ENCODE peak calls at places on chromosomes 6 and 20, in ten cellular contexts. F is esophagus squamous epithelium; C is GM23248; L is upper lobe of right lung; M is CD8-positive, alpha-beta T cell; O is CD8-positive, alpha-beta memory T cell; I is neuronal stem cell; X is ascending aorta; Z is body of pancreas; G is Peyer's patch. R is an unnamed sample. For H3K4me1 and H3K9me3, the result is how much of the 10 kb centered on the place peaks cover.

GRCh38 chr6:158040051-158040803 is 58.6 kb downstream of the SYNJ2 start:
- DNase-seq in L (peak), C (peak), I (no peak), M (no peak), Z (no peak), O (no peak), G (no peak), F (no peak), X (no peak), R (peak)

GRCh38 chr6:107655245-107655644 is 165.3 kb downstream of the SOBP start:
- DNase-seq in C (peak), X (no peak), G (no peak), O (no peak), M (no peak), Z (no peak), I (peak), L (no peak), F (no peak), R (no peak)

GRCh38 chr6:106411034-106411433 is 50.5 kb downstream of the CRYBG1 start:
- DNase-seq in Z (no peak), G (no peak), C (no peak), L (no peak), I (no peak), F (no peak), M (no peak), X (no peak), O (no peak), R (peak)

GRCh38 chr6:129009856-129010255 is 126.9 kb downstream of the LAMA2 start:
- DNase-seq in I (no peak), X (no peak), O (no peak), C (no peak), Z (no peak), L (no peak), F (no peak), G (no peak), M (no peak), R (no peak)

GRCh38 chr6:16146527-16146955 is 17.7 kb downstream of the MYLIP start:
- DNase-seq in C (peak), L (no peak), O (no peak), G (no peak), F (no peak), Z (no peak), M (no peak), X (no peak), I (no peak), R (peak)

GRCh38 chr6:113936093-113936934 is 34.6 kb downstream of the HDAC2 start:
- DNase-seq in Z (no peak), X (no peak), I (peak), F (no peak), C (peak), G (no peak), L (no peak), M (no peak), O (no peak), R (peak)

GRCh38 chr6:130324657-130325056 is 41.2 kb upstream of the TMEM200A start:
- DNase-seq in C (peak), M (no peak), G (no peak), X (no peak), O (no peak), Z (no peak), L (no peak), I (no peak), F (no peak), R (no peak)

GRCh38 chr6:133286765-133287164 is 45.6 kb downstream of the EYA4 start:
- DNase-seq in M (no peak), F (no peak), L (no peak), X (no peak), I (no peak), G (no peak), C (peak), O (no peak), Z (no peak), R (no peak)

GRCh38 chr6:147564556-147564955 is 56.1 kb downstream of the SAMD5 start:
- DNase-seq in L (no peak), F (no peak), O (no peak), C (peak), I (no peak), M (no peak), G (no peak), X (no peak), Z (no peak), R (no peak)

GRCh38 chr6:82097676-82098075 is 149.9 kb downstream of the IBTK start:
- DNase-seq in I (no peak), F (no peak), X (no peak), C (no peak), O (no peak), Z (no peak), M (no peak), G (no peak), L (no peak), R (no peak)

GRCh38 chr6:24332306-24332705 is 25.6 kb downstream of the DCDC2 start:
- DNase-seq in F (no peak), C (peak), G (no peak), I (no peak), M (no peak), O (no peak), Z (no peak), X (no peak), L (no peak), R (no peak)

GRCh38 chr6:2086328-2087008 is 158.9 kb downstream of the GMDS start:
- DNase-seq in M (no peak), F (no peak), I (no peak), O (no peak), X (no peak), G (no peak), C (peak), Z (no peak), L (no peak), R (no peak)

GRCh38 chr6:5379647-5380242 is 118.4 kb downstream of the FARS2 start:
- DNase-seq in Z (no peak), I (peak), F (no peak), M (no peak), O (no peak), G (no peak), X (no peak), C (peak), L (no peak), R (peak)

GRCh38 chr6:1348675-1349074 is 36.8 kb downstream of the FOXQ1 start:
- DNase-seq in F (no peak), X (no peak), G (no peak), M (no peak), L (no peak), Z (no peak), O (no peak), C (peak), I (no peak), R (no peak)

GRCh38 chr20:47040506-47041125 is 146.0 kb downstream of the EYA2 start:
- DNase-seq in F (no peak), X (no peak), G (no peak), Z (no peak), O (no peak), C (no peak), L (no peak), M (no peak), I (no peak), R (no peak)

GRCh38 chr20:49693435-49694171 is 20.1 kb downstream of the B4GALT5 start:
- DNase-seq in O (no peak), M (no peak), L (no peak), Z (no peak), C (no peak), I (no peak), F (no peak), G (no peak), X (no peak), R (no peak)

GRCh38 chr6:109865968-109866367 is 112.1 kb upstream of the GPR6 start:
- DNase-seq in M (no peak), F (no peak), I (no peak), G (no peak), X (no peak), Z (no peak), O (no peak), C (no peak), L (no peak), R (no peak)

GRCh38 chr20:32387262-32387661 is 29.1 kb downstream of the ASXL1 start:
- DNase-seq in X (no peak), M (peak), L (no peak), G (no peak), C (peak), Z (no peak), F (no peak), O (peak), I (no peak), R (peak)

GRCh38 chr20:25487306-25487705 is 79.8 kb downstream of the GINS1 start:
- DNase-seq in Z (no peak), X (no peak), C (peak), L (no peak), O (no peak), F (no peak), M (no peak), I (no peak), G (no peak), R (no peak)

GRCh38 chr6:156560476-156560875 is 216.7 kb upstream of the ARID1B start:
- DNase-seq in O (no peak), C (no peak), I (no peak), X (no peak), M (no peak), L (no peak), F (no peak), G (no peak), Z (no peak), R (no peak)

GRCh38 chr20:44471481-44471882 is 4.2 kb upstream of the TTPAL start:
- DNase-seq in I (no peak), M (no peak), L (no peak), Z (no peak), G (no peak), C (peak), O (no peak), X (no peak), F (no peak), R (peak)

GRCh38 chr6:109947001-109947400 is 31.1 kb upstream of the GPR6 start:
- DNase-seq in O (no peak), G (no peak), I (no peak), L (no peak), Z (no peak), X (no peak), M (no peak), C (no peak), F (no peak), R (no peak)

GRCh38 chr6:166008441-166009369 is 158.9 kb downstream of the TBXT start:
- DNase-seq in O (no peak), G (no peak), M (no peak), Z (no peak), C (peak), I (no peak), X (no peak), F (no peak), L (no peak), R (no peak)

DNA sequence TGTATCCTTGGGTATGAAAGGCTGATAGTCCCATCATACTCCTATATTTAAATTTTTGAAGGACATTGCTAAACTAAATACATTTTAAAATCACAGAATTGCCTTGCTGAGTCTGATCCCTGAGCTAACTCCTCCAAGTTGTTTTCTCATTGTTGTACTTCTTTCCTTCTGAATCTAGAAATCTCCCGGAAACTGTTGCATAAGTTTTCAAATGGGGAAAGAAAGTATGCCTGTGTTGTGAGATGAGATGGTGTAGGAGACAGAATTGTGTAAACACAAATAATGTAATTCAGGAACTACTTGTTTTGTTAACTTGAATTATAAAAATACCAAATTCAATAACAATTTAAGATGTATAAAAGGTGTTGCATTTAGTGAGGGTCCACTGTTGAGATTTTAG is 7.3 kb downstream of the PNRC1 start:
- DNase-seq in I (no peak), L (no peak), G (no peak), C (no peak), Z (no peak), F (no peak), O (no peak), M (no peak), X (no peak), R (no peak)
- H3K4me1 ChIP-seq in I (under half), L (under half), G (under half), C (under half), Z (under half), F (under half), O (under half), M (under half), X (under half), R (under half)

GRCh38 chr20:61254881-61255589 is 3.0 kb downstream of the CDH4 start:
- DNase-seq in C (peak), M (no peak), F (no peak), O (no peak), I (no peak), G (no peak), Z (no peak), X (no peak), L (no peak), R (no peak)
- H3K27ac ChIP-seq in C (no peak), M (no peak), F (no peak), O (no peak), I (no peak), G (no peak), Z (no peak), X (no peak), L (no peak), R (no peak)

GRCh38 chr6:9875605-9876353 is 539.1 kb downstream of the TFAP2A start:
- DNase-seq in F (no peak), X (no peak), C (peak), Z (no peak), O (no peak), G (no peak), M (no peak), I (no peak), L (no peak), R (no peak)
- H3K9me3 ChIP-seq in F (under half), X (under half), C (under half), Z (under half), O (under half), G (under half), M (under half), I (under half), L (under half), R (under half)

GRCh38 chr20:41032243-41032642 is 3.6 kb downstream of the TOP1 start:
- DNase-seq in Z (no peak), X (no peak), O (no peak), M (no peak), C (peak), F (no peak), L (no peak), I (no peak), G (no peak), R (no peak)

GRCh38 chr20:41037172-41037571 is 8.6 kb downstream of the TOP1 start:
- DNase-seq in G (no peak), Z (no peak), L (no peak), O (no peak), F (no peak), X (no peak), C (no peak), I (no peak), M (no peak), R (no peak)

GRCh38 chr20:41034239-41034638 is 5.6 kb downstream of the TOP1 start:
- DNase-seq in G (no peak), L (no peak), M (no peak), C (no peak), Z (no peak), X (no peak), O (no peak), F (no peak), I (no peak), R (peak)

GRCh38 chr20:41038149-41038877 is 9.7 kb downstream of the TOP1 start:
- DNase-seq in X (no peak), Z (no peak), C (no peak), I (no peak), L (no peak), G (no peak), M (no peak), O (no peak), F (no peak), R (no peak)

DNA sequence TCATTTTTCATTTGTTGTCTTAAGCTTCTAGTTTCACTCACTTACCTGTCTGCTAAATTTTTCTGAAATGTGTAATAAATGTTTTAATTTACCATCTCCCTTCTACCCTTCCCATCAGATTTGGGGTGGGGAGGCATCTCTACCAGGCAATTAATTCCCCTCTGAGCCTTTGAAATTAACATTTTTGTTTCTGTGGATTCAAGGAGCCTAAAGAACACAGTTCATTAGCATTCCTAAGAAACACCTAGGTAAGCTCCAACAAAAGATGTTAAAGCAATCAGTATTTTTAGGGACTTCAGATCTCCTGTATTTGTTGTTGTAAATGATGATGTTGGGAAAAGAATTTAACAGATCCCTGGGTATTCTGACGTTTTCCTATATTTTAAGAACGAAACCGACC is 6.6 kb downstream of the TOP1 start:
- DNase-seq in M (no peak), O (no peak), C (no peak), F (no peak), G (no peak), L (no peak), X (no peak), I (no peak), Z (no peak), R (no peak)
- H3K4me1 ChIP-seq in M (half or more), O (half or more), C (under half), F (under half), G (under half), L (half or more), X (under half), I (under half), Z (under half), R (under half)

GRCh38 chr6:45447721-45448120 is 70.0 kb upstream of the SUPT3H start:
- DNase-seq in O (no peak), M (no peak), Z (no peak), I (no peak), X (no peak), F (no peak), L (no peak), C (no peak), G (no peak), R (no peak)
- H3K27ac ChIP-seq in O (no peak), M (no peak), Z (no peak), I (no peak), X (no peak), F (no peak), L (no peak), C (no peak), G (no peak), R (no peak)